ENCODE peak calls at places on chromosomes 13 and 19, in four cellular contexts. A is H1, D is K562, X is GM12878. T is an unnamed sample.

GRCh38 chr19:52028780-52029123 is 573 bp upstream of the ZNF614 start:
- DNase-seq in A (no peak), D (no peak), X (no peak), T (no peak)

GRCh38 chr19:51693246-51693645 is at the start of gene SPACA6:
- DNase-seq in X (no peak), A (no peak), D (no peak), T (no peak)

GRCh38 chr19:54881884-54882283 is 7.8 kb downstream of the FCAR start:
- DNase-seq in X (no peak), A (no peak), D (no peak), T (no peak)

GRCh38 chr13:42991892-42992584 is at the start of gene EPSTI1:
- DNase-seq in X (no peak), D (peak), A (no peak), T (peak)

GRCh38 chr13:27510082-27510481 is 59.7 kb upstream of the MTIF3 start:
- DNase-seq in X (no peak), A (no peak), D (no peak), T (no peak)

GRCh38 chr19:46916971-46917370 is 56.2 kb downstream of the ARHGAP35 start:
- DNase-seq in X (peak), A (no peak), D (no peak), T (no peak)

GRCh38 chr19:43798546-43799409 is 3.5 kb downstream of the LYPD5 start:
- DNase-seq in A (no peak), X (no peak), D (peak), T (no peak)

GRCh38 chr19:17332360-17332676 is 2.3 kb downstream of the ANO8 start:
- DNase-seq in A (no peak), D (no peak), X (no peak), T (no peak)

GRCh38 chr13:44301639-44302015 is 72.0 kb upstream of the SERP2 start:
- DNase-seq in X (no peak), A (no peak), D (no peak), T (no peak)

GRCh38 chr19:42497492-42498226 is 30.6 kb downstream of the CEACAM1 start:
- DNase-seq in A (no peak), D (no peak), X (peak), T (no peak)
- TF ChIP-seq CHD1 in A (no peak), D (no peak), X (no peak), T (no peak)

GRCh38 chr19:39425744-39426143 is 10.0 kb downstream of the RPS16 start:
- DNase-seq in X (no peak), D (no peak), A (no peak), T (no peak)

GRCh38 chr19:39427707-39428106 is 8.0 kb downstream of the RPS16 start:
- DNase-seq in A (no peak), D (no peak), X (no peak), T (no peak)

GRCh38 chr19:39424934-39425333 is 10.8 kb downstream of the RPS16 start:
- DNase-seq in D (no peak), X (no peak), A (no peak), T (no peak)

GRCh38 chr19:39428309-39429112 is 7.2 kb downstream of the RPS16 start:
- DNase-seq in A (no peak), X (no peak), D (no peak), T (peak)

DNA sequence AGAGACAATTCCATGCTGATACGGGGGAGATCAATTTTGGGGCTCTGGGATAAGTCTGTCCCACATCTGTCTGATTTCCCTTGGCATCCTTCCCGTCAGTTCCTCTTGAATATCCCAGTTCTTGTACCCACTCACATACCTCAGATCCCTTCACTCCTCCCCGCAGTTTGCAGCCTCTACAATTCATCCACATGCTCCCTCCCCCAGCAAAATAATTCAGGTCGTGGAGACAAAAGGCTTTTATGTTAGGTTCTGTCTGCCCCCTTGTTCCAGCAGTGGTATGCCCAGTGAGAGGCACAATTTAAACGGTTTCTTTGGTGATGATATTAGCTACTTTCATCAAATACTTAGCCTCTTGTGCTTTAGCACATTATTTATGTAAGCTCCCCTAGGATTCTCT is 9.6 kb downstream of the RPS16 start:
- DNase-seq in X (no peak), A (no peak), D (no peak), T (no peak)
- TF ChIP-seq CHD1 in X (no peak), A (no peak), D (no peak), T (no peak)

DNA sequence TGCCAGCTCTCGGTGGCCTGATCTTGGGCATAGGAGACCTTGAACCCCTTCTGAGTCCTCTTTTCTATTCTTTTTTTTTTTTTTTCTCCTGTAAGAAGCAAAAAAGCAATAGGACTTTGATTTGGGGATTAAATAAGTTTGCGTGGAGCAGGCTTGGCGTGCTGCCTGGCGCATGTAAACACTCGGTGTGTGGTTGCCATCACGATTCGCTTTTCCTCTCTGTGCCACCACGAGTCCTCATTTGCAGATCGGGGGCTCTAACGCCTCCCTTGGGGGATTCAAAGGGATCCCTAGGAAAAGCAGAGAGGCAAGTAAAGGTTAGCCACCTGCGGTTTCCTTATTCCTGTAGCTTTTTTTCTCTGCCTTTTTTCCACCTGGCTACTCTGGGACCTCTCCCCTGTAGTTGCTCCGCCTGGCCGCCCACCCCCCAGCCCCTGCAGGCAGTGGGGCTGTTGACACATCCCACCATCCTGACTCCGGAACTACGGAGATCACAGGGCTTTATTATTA is 1.3 kb downstream of the SAFB start:
- DNase-seq in D (no peak), A (no peak), X (no peak), T (peak)
- TF ChIP-seq CHD1 in D (no peak), A (no peak), X (no peak), T (no peak)

DNA sequence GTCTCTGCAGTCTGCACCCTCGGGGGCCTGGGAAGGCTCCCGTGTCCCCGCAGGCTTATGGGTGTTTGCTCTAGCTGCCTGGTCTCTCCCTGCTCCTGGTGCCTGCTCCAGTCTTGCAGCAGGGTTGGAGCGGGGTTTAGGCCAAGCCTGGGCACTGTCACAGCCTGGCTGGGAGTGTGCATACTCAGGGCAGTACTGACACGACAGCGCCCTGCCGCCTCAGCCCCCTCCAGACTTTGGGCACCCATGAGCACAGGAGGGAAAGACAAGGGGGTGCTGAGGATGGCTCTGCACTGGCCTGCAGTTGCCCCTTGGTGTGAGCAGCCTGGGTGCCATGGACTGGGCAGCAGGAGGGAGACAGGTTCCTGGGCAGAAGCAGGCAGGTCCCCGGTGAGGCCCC is 35.7 kb downstream of the CEP89 start:
- DNase-seq in X (no peak), A (no peak), D (no peak), T (no peak)
- TF ChIP-seq CHD1 in X (no peak), A (no peak), D (no peak), T (no peak)

DNA sequence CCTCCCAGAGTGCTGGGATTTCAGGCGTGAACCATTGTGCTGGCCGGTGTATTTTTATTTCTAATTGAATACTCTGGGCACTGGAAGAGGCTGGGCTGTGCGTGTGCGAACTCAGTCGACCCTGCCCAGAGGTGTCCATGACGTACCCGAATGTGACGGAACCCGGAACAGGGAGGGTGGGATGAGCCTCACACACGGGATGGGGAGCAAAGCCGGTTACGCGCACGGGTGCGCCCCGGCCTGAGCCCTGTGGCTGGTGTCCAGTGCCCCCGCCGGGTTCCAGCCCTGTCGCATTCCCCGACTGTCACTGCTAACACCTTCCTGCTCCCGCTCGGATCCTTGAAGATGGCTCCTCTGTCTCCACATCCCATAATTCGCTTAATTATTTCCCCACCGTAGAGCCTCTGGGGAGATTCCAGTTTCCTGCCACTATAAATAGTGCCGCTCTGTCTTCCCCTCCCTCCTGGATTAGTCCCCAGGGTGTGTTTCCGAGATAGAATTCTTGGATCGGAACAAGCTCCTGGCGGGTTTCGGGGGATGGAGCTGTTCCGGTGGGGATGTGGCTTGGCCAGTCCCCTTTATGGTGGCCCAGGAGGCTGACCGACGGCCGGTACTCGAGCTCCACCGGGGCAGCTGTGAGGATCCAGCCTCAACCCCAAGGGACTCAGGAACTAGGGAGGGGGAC is 22.0 kb downstream of the SBNO2 start:
- DNase-seq in A (no peak), X (no peak), D (no peak), T (no peak)
- TF ChIP-seq CHD1 in A (no peak), X (no peak), D (no peak), T (no peak)

DNA sequence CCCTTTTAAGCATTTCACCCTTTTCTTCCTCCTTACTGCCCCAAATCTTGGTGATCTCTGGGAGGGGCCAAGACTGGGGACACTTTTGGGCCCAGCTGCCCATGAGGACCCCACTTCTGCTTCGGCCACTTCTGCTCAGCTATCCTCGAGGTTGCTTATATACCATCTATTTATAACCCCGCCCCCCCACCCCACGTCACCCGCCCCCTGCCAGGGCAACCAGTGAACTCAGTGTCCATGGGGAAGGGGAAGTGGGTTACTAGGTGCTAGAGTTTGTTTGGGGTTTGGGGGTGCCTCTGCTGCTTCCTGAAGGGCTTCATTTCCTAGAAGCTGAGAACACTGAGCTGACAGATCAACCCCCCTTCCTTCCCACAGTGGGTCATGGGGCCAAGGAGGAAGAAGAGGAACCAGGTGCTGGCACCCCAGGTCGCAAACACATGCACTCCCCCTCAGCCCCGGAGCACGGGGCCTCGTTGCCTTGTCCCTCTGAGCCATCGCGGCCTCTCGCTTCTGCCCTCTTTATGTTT is 6.1 kb upstream of the ADGRE5 start:
- DNase-seq in X (no peak), A (no peak), D (no peak), T (no peak)
- TF ChIP-seq CHD1 in X (no peak), A (no peak), D (no peak), T (no peak)

DNA sequence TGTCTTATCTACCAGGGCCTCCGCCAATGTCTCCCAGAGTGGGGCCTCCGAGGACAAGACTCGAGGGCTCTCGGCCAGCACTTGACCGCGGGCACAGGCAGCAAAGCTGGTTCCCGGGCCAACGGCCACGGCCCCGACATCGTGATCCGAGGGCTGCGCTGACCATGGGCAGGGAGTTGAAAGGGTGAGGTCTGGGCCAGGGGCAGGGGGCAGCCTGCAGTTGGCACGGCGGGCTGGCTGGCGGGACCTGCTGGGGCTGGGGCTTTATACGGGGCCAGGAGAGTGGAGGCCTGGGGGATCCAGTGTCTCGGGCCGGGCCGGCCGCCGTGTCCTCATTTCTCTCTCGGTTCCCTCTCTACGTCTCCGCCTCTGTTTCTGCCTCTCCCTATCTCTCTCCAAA is 9.8 kb upstream of the LINGO3 start:
- DNase-seq in A (no peak), D (no peak), X (no peak), T (no peak)
- TF ChIP-seq CHD1 in A (no peak), D (no peak), X (no peak), T (no peak)

T was measured in IMR-90.